ENCODE peak calls at places on chromosomes 11 and 22, in nine cellular contexts. N is AG09319; Q is nephron progenitor cell; P is NCI-H1417 treated with DMSO at 0.1 percent for 48 hours; B is naive thymus-derived CD4-positive, alpha-beta T cell; D is frontal cortex; J is endothelial cell; K is MCF 10A; R is GM20000. E is an unnamed sample.

GRCh38 chr11:61949169-61950034 is 749 bp upstream of the BEST1 start:
- DNase-seq in N (peak), Q (peak), P (peak), B (no peak), D (peak), J (no peak), K (peak), R (peak), E (peak)

GRCh38 chr11:68125164-68125563 is 4.0 kb upstream of the CHKA start:
- DNase-seq in N (no peak), Q (no peak), P (no peak), B (no peak), D (no peak), J (no peak), K (no peak), R (peak), E (no peak)

GRCh38 chr11:109132539-109132938 is 289.5 kb upstream of the C11orf87 start:
- DNase-seq in N (no peak), Q (no peak), P (no peak), B (no peak), D (no peak), J (no peak), K (no peak), R (no peak), E (no peak)

GRCh38 chr11:131691558-131692041 is 321.2 kb downstream of the NTM start:
- DNase-seq in N (no peak), Q (peak), P (peak), B (no peak), D (no peak), J (peak), K (no peak), R (peak), E (no peak)

GRCh38 chr11:59207988-59208432 is 4.7 kb downstream of the MPEG1 start:
- DNase-seq in N (no peak), Q (peak), P (no peak), B (peak), D (no peak), J (peak), K (peak), R (peak), E (peak)

GRCh38 chr11:34890812-34891211 is 25.4 kb downstream of the APIP start:
- DNase-seq in N (no peak), Q (no peak), P (no peak), B (peak), D (peak), J (no peak), K (peak), R (peak), E (peak)

GRCh38 chr11:105000167-105000566 is 22.8 kb downstream of the CASP5 start:
- DNase-seq in N (no peak), Q (no peak), P (no peak), B (peak), D (no peak), J (peak), K (no peak), R (no peak), E (no peak)

GRCh38 chr22:48152154-48152775 is 1389.8 kb downstream of the TBC1D22A start:
- DNase-seq in N (no peak), Q (peak), P (no peak), B (no peak), D (no peak), J (no peak), K (no peak), R (no peak), E (no peak)

GRCh38 chr11:60208951-60209350 is 26.1 kb upstream of the MS4A6A start:
- DNase-seq in N (no peak), Q (no peak), P (no peak), B (no peak), D (no peak), J (no peak), K (no peak), R (no peak), E (no peak)

GRCh38 chr22:42164901-42165300 is 34.3 kb upstream of the CYP2D6 start:
- DNase-seq in N (no peak), Q (no peak), P (no peak), B (no peak), D (no peak), J (no peak), K (no peak), R (no peak), E (no peak)

GRCh38 chr11:103380031-103380430 is 270.8 kb downstream of the DYNC2H1 start:
- DNase-seq in N (no peak), Q (no peak), P (no peak), B (no peak), D (no peak), J (no peak), K (no peak), R (no peak), E (no peak)

GRCh38 chr11:121435796-121436511 is 16.2 kb upstream of the SORL1 start:
- DNase-seq in N (no peak), Q (no peak), P (no peak), B (no peak), D (no peak), J (no peak), K (no peak), R (no peak), E (no peak)

GRCh38 chr11:35539781-35540281 is 14.4 kb upstream of the PAMR1 start:
- DNase-seq in N (peak), Q (no peak), P (no peak), B (no peak), D (no peak), J (no peak), K (no peak), R (no peak), E (no peak)

GRCh38 chr11:105265859-105266258 is 126.3 kb upstream of the CARD18 start:
- DNase-seq in N (no peak), Q (no peak), P (no peak), B (no peak), D (no peak), J (no peak), K (peak), R (no peak), E (peak)

GRCh38 chr11:33670250-33671011 is 30.2 kb downstream of the C11orf91 start:
- DNase-seq in N (no peak), Q (no peak), P (no peak), B (no peak), D (no peak), J (no peak), K (no peak), R (no peak), E (no peak)